ENCODE peak calls at places on chromosomes 13 and 19, in six cellular contexts. L, B, Y, P, G and T are unnamed samples.

GRCh38 chr19:54470991-54471782 is 1.9 kb downstream of the CDC42EP5 start:
- DNase-seq in G (no peak), P (no peak), B (no peak), L (no peak), Y (peak), T (no peak)

GRCh38 chr13:44197791-44198770 is 175.5 kb upstream of the SERP2 start:
- DNase-seq in Y (no peak), P (no peak), G (peak), L (peak), B (no peak), T (no peak)

GRCh38 chr19:13557756-13558398 is 51.6 kb upstream of the CACNA1A start:
- DNase-seq in L (no peak), G (no peak), B (no peak), Y (no peak), P (no peak), T (no peak)

GRCh38 chr13:105121221-105121620 is 1414.2 kb downstream of the EFNB2 start:
- DNase-seq in B (no peak), P (no peak), Y (no peak), L (no peak), G (no peak), T (no peak)

GRCh38 chr13:45850020-45850613 is 1.4 kb downstream of the SIAH3 start:
- DNase-seq in P (no peak), Y (no peak), G (no peak), L (no peak), B (no peak), T (peak)

GRCh38 chr19:48174445-48175030 is 4.1 kb downstream of the ZSWIM9 start:
- DNase-seq in B (no peak), Y (no peak), P (no peak), L (no peak), G (no peak), T (no peak)

GRCh38 chr13:98997738-98998641 is 20.1 kb upstream of the DOCK9 start:
- DNase-seq in B (peak), Y (no peak), P (no peak), G (no peak), L (no peak), T (no peak)

GRCh38 chr13:34357435-34358232 is 539.7 kb downstream of the RFC3 start:
- DNase-seq in B (peak), Y (no peak), P (no peak), L (peak), G (no peak), T (no peak)

GRCh38 chr19:5697022-5697889 is 7.2 kb downstream of the RPL36 start:
- DNase-seq in Y (no peak), L (no peak), G (no peak), B (no peak), P (no peak), T (peak)

GRCh38 chr19:1261512-1261862 is 7.6 kb upstream of the CIRBP start:
- DNase-seq in L (no peak), P (no peak), Y (no peak), B (peak), G (no peak), T (no peak)

GRCh38 chr19:28905996-28906395 is 307.0 kb downstream of the UQCRFS1 start:
- DNase-seq in B (no peak), P (no peak), G (no peak), Y (no peak), L (peak), T (no peak)

GRCh38 chr13:110297011-110297410 is 9.9 kb downstream of the COL4A1 start:
- DNase-seq in B (no peak), L (no peak), G (no peak), P (no peak), Y (no peak), T (no peak)

GRCh38 chr13:67372868-67373464 is 142.8 kb upstream of the PCDH9 start:
- DNase-seq in L (no peak), G (no peak), P (no peak), B (no peak), Y (no peak), T (no peak)

GRCh38 chr19:58561373-58562125 is 3.1 kb upstream of the UBE2M start:
- DNase-seq in G (no peak), P (no peak), L (no peak), B (no peak), Y (no peak), T (no peak)

GRCh38 chr19:2424686-2425621 is 2.4 kb downstream of the TIMM13 start:
- DNase-seq in Y (no peak), G (no peak), L (peak), P (no peak), B (no peak), T (peak)

GRCh38 chr13:50730496-50731171 is 112.9 kb downstream of the DLEU7 start:
- DNase-seq in L (no peak), P (no peak), Y (no peak), G (no peak), B (no peak), T (no peak)

GRCh38 chr19:53907193-53907581 is 1.9 kb upstream of the CACNG7 start:
- DNase-seq in L (no peak), G (no peak), P (no peak), B (no peak), Y (no peak), T (peak)

GRCh38 chr13:38662362-38662761 is 24.5 kb upstream of the FREM2 start:
- DNase-seq in B (no peak), G (no peak), L (peak), P (no peak), Y (no peak), T (no peak)

GRCh38 chr19:41876847-41877489 is at the start of gene CD79A:
- DNase-seq in B (no peak), G (peak), P (no peak), Y (no peak), L (no peak), T (no peak)

GRCh38 chr13:41603917-41604316 is 146.6 kb downstream of the RGCC start:
- DNase-seq in P (no peak), L (peak), G (no peak), B (peak), Y (peak), T (no peak)

GRCh38 chr19:245457-245856 is 45.7 kb downstream of the PLPP2 start:
- DNase-seq in B (no peak), G (no peak), L (no peak), P (no peak), Y (no peak), T (no peak)

GRCh38 chr19:49678970-49679831 is 2.1 kb downstream of the PRMT1 start:
- DNase-seq in B (no peak), P (no peak), G (no peak), L (no peak), Y (no peak), T (no peak)

GRCh38 chr19:1435378-1435989 is 2.7 kb upstream of the RPS15 start:
- DNase-seq in B (no peak), P (no peak), G (no peak), L (no peak), Y (no peak), T (no peak)

GRCh38 chr13:60347174-60347573 is 49.8 kb upstream of the TDRD3 start:
- DNase-seq in B (no peak), L (no peak), Y (no peak), P (no peak), G (no peak), T (no peak)

GRCh38 chr19:28264556-28264955 is 948.4 kb downstream of the UQCRFS1 start:
- DNase-seq in G (no peak), Y (no peak), L (no peak), B (no peak), P (no peak), T (no peak)

GRCh38 chr13:46106839-46107371 is 2.1 kb upstream of the CPB2 start:
- DNase-seq in P (no peak), L (no peak), B (no peak), G (no peak), Y (no peak), T (no peak)

GRCh38 chr13:100657881-100658315 is 16.7 kb downstream of the TMTC4 start:
- DNase-seq in Y (no peak), B (no peak), G (no peak), L (no peak), P (no peak), T (no peak)
- TF ChIP-seq SMC3 in Y (no peak), B (no peak), G (no peak), L (no peak), P (no peak), T (no peak)

GRCh38 chr19:10979950-10980349 is 19.1 kb downstream of the SMARCA4 start:
- DNase-seq in Y (no peak), P (no peak), L (no peak), G (peak), B (no peak), T (no peak)
- TF ChIP-seq SMC3 in Y (no peak), P (no peak), L (no peak), G (peak), B (no peak), T (no peak)

GRCh38 chr13:113917096-113917495 is 53.2 kb upstream of the GAS6 start:
- DNase-seq in Y (no peak), L (no peak), G (no peak), B (no peak), P (no peak), T (no peak)
- TF ChIP-seq SMC3 in Y (no peak), L (no peak), G (no peak), B (no peak), P (no peak), T (no peak)

DNA sequence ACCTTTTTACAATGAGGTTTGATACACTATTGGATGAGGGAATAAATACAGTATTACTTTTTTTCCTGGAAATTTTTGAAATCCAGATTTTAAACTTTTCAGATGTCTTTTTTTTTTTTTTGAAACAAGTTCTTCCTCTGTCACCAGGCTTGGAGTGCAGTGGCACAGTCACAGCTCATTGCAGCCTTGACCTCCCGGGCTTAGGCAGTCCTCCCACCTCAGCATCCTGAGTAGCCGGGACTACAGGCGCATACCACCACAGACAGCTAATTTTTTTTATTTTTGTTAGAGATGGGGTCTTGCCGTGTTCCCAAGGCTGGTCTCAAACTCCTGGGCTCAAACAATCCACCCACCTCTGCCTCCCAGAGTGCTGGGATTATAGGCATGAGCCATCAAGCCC is 96.8 kb downstream of the RNF17 start:
- DNase-seq in G (no peak), Y (no peak), B (no peak), L (no peak), P (no peak), T (no peak)
- TF ChIP-seq SMC3 in G (no peak), Y (no peak), B (no peak), L (no peak), P (no peak), T (no peak)

DNA sequence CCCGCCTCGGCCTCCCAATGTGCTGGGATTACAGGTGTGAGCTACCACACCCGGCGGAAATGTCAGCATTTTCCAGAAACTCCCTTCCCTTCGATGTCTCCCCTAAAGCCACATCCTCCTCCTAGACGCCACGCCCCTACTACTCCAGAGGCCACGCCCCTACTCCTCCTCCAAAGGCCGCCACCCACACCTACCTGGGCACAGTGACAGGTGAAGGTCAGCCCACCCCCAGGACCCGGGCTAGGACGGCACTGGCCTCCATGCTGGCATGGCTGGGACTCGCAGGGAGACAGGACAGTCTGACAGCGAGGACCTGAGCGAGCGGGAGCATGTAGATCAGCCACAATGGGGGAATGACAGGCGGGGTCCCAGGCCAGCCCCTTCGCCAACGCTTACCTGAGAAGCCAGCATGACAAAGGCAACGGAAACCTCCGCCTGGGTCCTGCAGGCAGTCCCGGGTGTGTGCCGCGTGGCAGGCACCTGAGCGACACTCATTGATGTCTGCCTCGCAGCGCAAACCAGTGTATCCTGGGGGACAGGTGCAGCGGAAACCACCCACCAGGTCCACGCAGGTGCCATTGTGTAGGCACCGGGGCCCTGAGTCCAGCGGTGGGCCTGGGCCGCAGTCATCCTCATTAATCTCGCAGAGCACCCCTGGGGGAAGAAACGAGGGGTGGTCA is 22.0 kb downstream of the NOTCH3 start:
- DNase-seq in G (no peak), P (no peak), Y (no peak), L (no peak), B (no peak), T (no peak)
- TF ChIP-seq SMC3 in G (no peak), P (no peak), Y (no peak), L (no peak), B (no peak), T (no peak)